ENCODE peak calls at places on chromosomes 5 and 9, in four cellular contexts. B is foreskin keratinocyte, K is tibial nerve, J is GM12865. A is an unnamed sample.

GRCh38 chr9:114371986-114372917 is 15.5 kb downstream of the AKNA start:
- DNase-seq in B (peak; percentile 73), K (no peak), J (peak; percentile 60), A (peak; percentile 62)

GRCh38 chr5:14006823-14007510 is 62.5 kb upstream of the DNAH5 start:
- DNase-seq in B (no peak), K (peak; percentile 53), J (no peak), A (no peak)

GRCh38 chr9:115333671-115334070 is 215.7 kb upstream of the TNC start:
- DNase-seq in B (no peak), K (no peak), J (no peak), A (no peak)

GRCh38 chr9:4301302-4301701 is 1.4 kb upstream of the GLIS3 start:
- DNase-seq in B (peak; percentile 76), K (no peak), J (no peak), A (no peak)

GRCh38 chr9:33127881-33128280 is 39.3 kb downstream of the B4GALT1 start:
- DNase-seq in B (no peak), K (no peak), J (no peak), A (no peak)

GRCh38 chr9:71048271-71048670 is 73.2 kb downstream of the TRPM3 start:
- DNase-seq in B (no peak), K (no peak), J (no peak), A (no peak)

GRCh38 chr9:34375901-34376595 is 650 bp downstream of the MYORG start:
- DNase-seq in B (no peak), K (no peak), J (peak; percentile 70), A (peak; percentile 73)

GRCh38 chr9:15249042-15249818 is 57.8 kb downstream of the TTC39B start:
- DNase-seq in B (no peak), K (no peak), J (no peak), A (no peak)

GRCh38 chr9:2846115-2846514 is 2.2 kb upstream of the PUM3 start:
- DNase-seq in B (no peak), K (no peak), J (no peak), A (no peak)

GRCh38 chr9:16060457-16061129 is 507.8 kb downstream of the CCDC171 start:
- DNase-seq in B (peak; percentile 29), K (no peak), J (peak; percentile 65), A (peak; percentile 43)

GRCh38 chr9:96150324-96151023 is 151.5 kb downstream of the HSD17B3 start:
- DNase-seq in B (no peak), K (no peak), J (peak; percentile 83), A (peak; percentile 56)

GRCh38 chr9:131018621-131019020 is 9.6 kb downstream of the LAMC3 start:
- DNase-seq in B (no peak), K (no peak), J (no peak), A (no peak)

GRCh38 chr9:68685770-68686169 is 19.3 kb upstream of the PIP5K1B start:
- DNase-seq in B (no peak), K (no peak), J (peak; percentile 78), A (peak; percentile 48)

GRCh38 chr9:130330202-130330601 is 64.6 kb downstream of the HMCN2 start:
- DNase-seq in B (no peak), K (no peak), J (no peak), A (no peak)

GRCh38 chr5:34660444-34660843 is 4.3 kb downstream of the RAI14 start:
- DNase-seq in B (no peak), K (no peak), J (no peak), A (no peak)

GRCh38 chr9:77616191-77616590 is 31.9 kb downstream of the GNA14 start:
- DNase-seq in B (peak; percentile 28), K (no peak), J (no peak), A (no peak)

GRCh38 chr9:110112792-110113191 is 95.2 kb downstream of the C9orf152 start:
- DNase-seq in B (no peak), K (no peak), J (no peak), A (no peak)

GRCh38 chr9:97478301-97478981 is 23.0 kb upstream of the TMOD1 start:
- DNase-seq in B (no peak), K (no peak), J (no peak), A (no peak)

GRCh38 chr5:172644711-172645110 is 3.6 kb downstream of the NEURL1B start:
- DNase-seq in B (no peak), K (no peak), J (no peak), A (no peak)

GRCh38 chr9:27432308-27432707 is 91.8 kb upstream of the IFNK start:
- DNase-seq in B (no peak), K (no peak), J (no peak), A (no peak)

GRCh38 chr5:139017624-139018023 is 142.5 kb upstream of the LRRTM2 start:
- DNase-seq in B (no peak), K (no peak), J (no peak), A (no peak)

GRCh38 chr9:2570615-2571479 is 50.7 kb upstream of the VLDLR start:
- DNase-seq in B (peak; percentile 65), K (peak; percentile 39), J (peak; percentile 82), A (no peak)

GRCh38 chr9:100379862-100380261 is 27.1 kb upstream of the TEX10 start:
- DNase-seq in B (peak; percentile 92), K (no peak), J (no peak), A (no peak)

GRCh38 chr5:58148366-58148765 is 311.5 kb downstream of the PLK2 start:
- DNase-seq in B (no peak), K (no peak), J (no peak), A (no peak)

GRCh38 chr5:58460727-58461286 is 921 bp upstream of the PLK2 start:
- DNase-seq in B (peak; percentile 83), K (peak; percentile 98), J (peak; percentile 89), A (peak; percentile 81)

GRCh38 chr5:136079195-136079985 is 50.6 kb downstream of the TGFBI start:
- DNase-seq in B (no peak), K (no peak), J (peak; percentile 22), A (no peak)
- TF ChIP-seq CTCF in B (peak; percentile 4), K (no peak), J (peak; percentile 32), A (peak; percentile 39)

DNA sequence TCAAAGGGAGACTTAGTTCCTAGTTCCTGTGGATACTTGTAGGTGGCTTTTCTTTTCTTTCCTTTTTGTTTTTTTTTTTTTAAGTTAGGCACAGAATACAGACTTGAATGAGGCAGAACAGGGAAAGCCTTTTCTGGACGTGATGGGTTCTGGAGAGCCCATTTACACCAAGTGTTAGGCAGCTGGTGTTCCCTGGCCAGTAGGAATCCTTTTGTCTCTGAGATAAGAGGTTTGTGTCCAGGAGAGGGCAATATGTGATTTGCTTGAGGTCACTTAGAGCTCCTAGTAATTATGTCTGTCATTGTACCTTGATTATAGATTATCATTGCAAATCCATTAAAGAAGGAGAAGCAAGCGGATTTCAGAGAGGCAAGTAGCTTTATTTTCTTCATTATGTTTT is 9.1 kb downstream of the MEGF10 start:
- DNase-seq in B (no peak), K (no peak), J (no peak), A (no peak)
- TF ChIP-seq CTCF in B (no peak), K (no peak), J (no peak), A (no peak)

GRCh38 chr5:64971538-64971937 is 202.8 kb downstream of the CWC27 start:
- DNase-seq in B (no peak), K (peak; percentile 5), J (peak; percentile 1), A (no peak)
- TF ChIP-seq CTCF in B (peak; percentile 28), K (no peak), J (no peak), A (peak; percentile 32)

GRCh38 chr5:72243706-72244105 is 76.3 kb downstream of the MRPS27 start:
- DNase-seq in B (no peak), K (no peak), J (no peak), A (no peak)

GRCh38 chr5:72246239-72246580 is 73.8 kb downstream of the MRPS27 start:
- DNase-seq in B (no peak), K (no peak), J (peak; percentile 35), A (peak; percentile 8)

GRCh38 chr5:72245517-72246238 is 74.4 kb downstream of the MRPS27 start:
- DNase-seq in B (no peak), K (no peak), J (no peak), A (no peak)

GRCh38 chr5:72242796-72243475 is 77.1 kb downstream of the MRPS27 start:
- DNase-seq in B (no peak), K (no peak), J (no peak), A (no peak)

DNA sequence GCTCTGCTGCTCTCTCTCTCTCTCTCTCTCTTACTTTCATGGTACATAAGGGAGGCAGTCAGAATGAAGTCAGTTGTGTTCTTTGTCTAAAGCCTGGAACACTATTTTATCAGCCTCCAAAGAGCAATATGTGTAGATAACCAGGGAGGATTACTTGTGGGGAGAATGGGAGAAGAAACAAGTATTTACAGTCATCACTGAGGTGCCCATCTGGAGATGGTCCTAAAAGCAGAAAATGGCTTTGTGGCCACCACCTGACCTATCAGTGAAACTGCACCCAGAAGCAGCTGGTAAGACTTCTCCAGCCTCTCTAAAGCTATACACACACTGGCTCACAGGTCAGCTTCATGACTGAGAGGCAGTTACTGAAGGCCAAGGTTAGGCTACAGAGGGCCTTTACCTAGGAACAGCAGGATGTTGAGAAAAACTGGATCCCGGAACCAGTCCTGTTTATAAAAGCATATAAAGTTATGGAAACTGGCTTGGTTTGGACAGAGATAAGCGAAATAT is 75.1 kb downstream of the MRPS27 start:
- DNase-seq in B (no peak), K (no peak), J (peak; percentile 61), A (peak; percentile 22)
- TF ChIP-seq CTCF in B (peak; percentile 57), K (peak; percentile 20), J (peak; percentile 38), A (peak; percentile 52)

GRCh38 chr5:85868070-85868469 is 749.7 kb upstream of the COX7C start:
- DNase-seq in B (no peak), K (no peak), J (no peak), A (no peak)
- TF ChIP-seq CTCF in B (no peak), K (no peak), J (no peak), A (no peak)